ENCODE peak calls at places on chromosomes 4 and X, in five cellular contexts. One of them, this sample, is unnamed.
A peak's percentile ranks its signal among the peaks of the same experiment; 100 is the strongest.

GRCh38 chr4:118969359-118969758 is 80.7 kb downstream of the SYNPO2 start:
- DNase-seq in GM23248: peak; percentile 86
- DNase-seq in PC-3: peak; percentile 71
- DNase-seq in MM.1S: no peak
- DNase-seq in GM23338: peak; percentile 56
- DNase-seq in this sample: peak; percentile 35

GRCh38 chr4:169802871-169803270 is 45.1 kb upstream of the HPF1 start:
- DNase-seq in MM.1S: no peak
- DNase-seq in PC-3: no peak
- DNase-seq in GM23338: no peak
- DNase-seq in GM23248: no peak
- DNase-seq in this sample: no peak

GRCh38 chr4:37066149-37066548 is 178.4 kb upstream of the NWD2 start:
- DNase-seq in MM.1S: no peak
- DNase-seq in GM23248: no peak
- DNase-seq in PC-3: peak; percentile 34
- DNase-seq in GM23338: no peak
- DNase-seq in this sample: no peak

GRCh38 chr4:121995790-121996537 is 44.1 kb upstream of the TRPC3 start:
- DNase-seq in GM23248: no peak
- DNase-seq in MM.1S: no peak
- DNase-seq in GM23338: no peak
- DNase-seq in PC-3: no peak
- DNase-seq in this sample: no peak

GRCh38 chr4:2416564-2417195 is 1.8 kb downstream of the ZFYVE28 start:
- DNase-seq in MM.1S: no peak
- DNase-seq in PC-3: no peak
- DNase-seq in GM23248: peak; percentile 59
- DNase-seq in GM23338: peak; percentile 85
- DNase-seq in this sample: no peak

GRCh38 chr4:129218897-129219296 is 122.9 kb downstream of the C4orf33 start:
- DNase-seq in MM.1S: no peak
- DNase-seq in GM23338: no peak
- DNase-seq in PC-3: peak; percentile 42
- DNase-seq in GM23248: peak; percentile 2
- DNase-seq in this sample: no peak

GRCh38 chr4:3613980-3614730 is 81.9 kb upstream of the LRPAP1 start:
- DNase-seq in PC-3: no peak
- DNase-seq in MM.1S: no peak
- DNase-seq in GM23248: peak; percentile 29
- DNase-seq in GM23338: no peak
- DNase-seq in this sample: no peak

GRCh38 chr4:101851671-101852070 is 61.1 kb downstream of the BANK1 start:
- DNase-seq in GM23338: no peak
- DNase-seq in MM.1S: no peak
- DNase-seq in PC-3: no peak
- DNase-seq in GM23248: no peak
- DNase-seq in this sample: no peak

GRCh38 chr4:149426461-149426860 is 389.2 kb downstream of the IQCM start:
- DNase-seq in MM.1S: no peak
- DNase-seq in GM23338: no peak
- DNase-seq in PC-3: peak; percentile 13
- DNase-seq in GM23248: peak; percentile 74
- DNase-seq in this sample: no peak

DNA sequence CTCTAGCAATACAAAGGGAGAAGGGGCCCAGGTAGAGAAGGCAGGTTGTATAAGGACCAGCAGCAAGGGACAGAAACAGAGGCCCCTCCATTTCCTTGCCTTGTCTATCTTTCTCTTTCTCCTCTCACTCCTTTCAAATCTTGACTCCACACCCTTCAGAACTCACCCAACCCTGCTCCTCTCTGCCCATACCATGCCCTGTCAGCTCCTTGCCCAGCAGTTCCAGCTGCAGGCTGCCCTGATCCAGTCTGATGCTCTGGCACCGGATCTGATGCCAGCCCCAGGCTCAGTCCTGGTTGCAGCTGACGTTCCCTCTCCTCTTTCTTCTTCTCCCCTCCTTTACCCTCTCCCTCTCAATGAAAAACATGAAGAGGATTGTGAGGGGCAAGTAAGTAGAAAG is 291.2 kb downstream of the FBXW7 start:
- DNase-seq in GM23248: no peak
- DNase-seq in GM23338: no peak
- DNase-seq in MM.1S: no peak
- DNase-seq in PC-3: no peak
- DNase-seq in this sample: no peak
- TF ChIP-seq EZH2 in GM23248: no peak
- TF ChIP-seq EZH2 in GM23338: no peak
- TF ChIP-seq EZH2 in MM.1S: no peak
- TF ChIP-seq EZH2 in PC-3: no peak
- TF ChIP-seq EZH2 in this sample: no peak

GRCh38 chrX:15493118-15494082 is at the start of gene PIR:
- DNase-seq in GM23338: peak; percentile 90
- DNase-seq in MM.1S: peak; percentile 85
- DNase-seq in GM23248: peak; percentile 87
- DNase-seq in PC-3: peak; percentile 92
- DNase-seq in this sample: peak; percentile 82
- H3K27ac ChIP-seq in GM23338: peak within 1 kb of the TSS; percentile 87
- H3K27ac ChIP-seq in MM.1S: peak within 1 kb of the TSS; percentile 50
- H3K27ac ChIP-seq in GM23248: no peak within 1 kb of the TSS
- H3K27ac ChIP-seq in PC-3: peak within 1 kb of the TSS; percentile 81
- H3K27ac ChIP-seq in this sample: peak within 1 kb of the TSS; percentile 94

GRCh38 chrX:10665681-10666080 is 45.3 kb upstream of the MID1 start:
- DNase-seq in MM.1S: no peak
- DNase-seq in GM23248: no peak
- DNase-seq in GM23338: no peak
- DNase-seq in PC-3: no peak
- DNase-seq in this sample: no peak

GRCh38 chrX:10656214-10656613 is 35.8 kb upstream of the MID1 start:
- DNase-seq in GM23248: no peak
- DNase-seq in GM23338: no peak
- DNase-seq in PC-3: no peak
- DNase-seq in MM.1S: no peak
- DNase-seq in this sample: no peak

GRCh38 chrX:10666102-10666501 is 45.7 kb upstream of the MID1 start:
- DNase-seq in MM.1S: no peak
- DNase-seq in GM23338: no peak
- DNase-seq in PC-3: no peak
- DNase-seq in GM23248: no peak
- DNase-seq in this sample: no peak

DNA sequence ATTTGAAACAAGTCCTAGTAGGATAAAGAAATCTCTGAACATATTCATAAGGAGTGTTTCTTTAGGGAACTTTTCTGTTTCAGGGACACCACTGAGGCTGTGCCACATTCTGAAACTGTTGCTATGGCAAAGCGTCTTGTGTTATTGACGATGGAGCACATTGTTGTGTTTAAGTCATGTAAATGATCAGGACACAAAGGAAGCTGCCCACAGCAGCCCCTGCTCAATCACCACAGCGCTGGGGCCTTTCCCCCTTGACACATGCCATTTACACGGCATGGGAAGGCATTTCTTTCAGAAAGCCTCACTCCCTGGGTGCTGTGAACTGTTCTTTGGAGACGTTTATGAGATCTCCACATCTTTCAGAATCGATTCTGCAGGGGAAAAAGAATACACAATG is 39.8 kb upstream of the MID1 start:
- DNase-seq in GM23338: peak; percentile 69
- DNase-seq in MM.1S: no peak
- DNase-seq in GM23248: no peak
- DNase-seq in PC-3: no peak
- DNase-seq in this sample: no peak
- H3F3A ChIP-seq in GM23338: no peaks in the 10 kb centered on the region
- H3F3A ChIP-seq in MM.1S: no peaks in the 10 kb centered on the region
- H3F3A ChIP-seq in GM23248: no peaks in the 10 kb centered on the region
- H3F3A ChIP-seq in PC-3: no peaks in the 10 kb centered on the region
- H3F3A ChIP-seq in this sample: no peaks in the 10 kb centered on the region

GRCh38 chr4:74932832-74933561 is at the start of gene PARM1:
- DNase-seq in MM.1S: peak; percentile 94
- DNase-seq in GM23248: peak; percentile 76
- DNase-seq in PC-3: peak; percentile 78
- DNase-seq in GM23338: peak; percentile 96
- DNase-seq in this sample: peak; percentile 58
- TF ChIP-seq EZH2 in MM.1S: no peak
- TF ChIP-seq EZH2 in GM23248: no peak
- TF ChIP-seq EZH2 in PC-3: no peak
- TF ChIP-seq EZH2 in GM23338: no peak
- TF ChIP-seq EZH2 in this sample: no peak

GRCh38 chrX:10045327-10046000 is 78.3 kb downstream of the CLDN34 start:
- DNase-seq in PC-3: no peak
- DNase-seq in MM.1S: no peak
- DNase-seq in GM23338: no peak
- DNase-seq in GM23248: no peak
- DNase-seq in this sample: no peak
- H3K27ac ChIP-seq in PC-3: no peak overlapping the region
- H3K27ac ChIP-seq in MM.1S: no peak overlapping the region
- H3K27ac ChIP-seq in GM23338: no peak overlapping the region
- H3K27ac ChIP-seq in GM23248: no peak overlapping the region
- H3K27ac ChIP-seq in this sample: no peak overlapping the region